ENCODE peak calls at places on chromosome 15, in seven cellular contexts. J, W, Y, E, L, N and Q are unnamed samples.

GRCh38 chr15:46127361-46127874 is 492.6 kb downstream of the SQOR start:
- DNase-seq in J (no peak), N (peak), W (no peak), L (no peak), E (no peak), Y (no peak), Q (no peak)

GRCh38 chr15:57743424-57743823 is 36.9 kb downstream of the POLR2M start:
- DNase-seq in L (no peak), J (no peak), N (no peak), Y (peak), W (no peak), E (no peak), Q (no peak)

GRCh38 chr15:90315276-90315982 is 36.7 kb upstream of the ZNF774 start:
- DNase-seq in J (no peak), E (no peak), Y (no peak), L (peak), N (peak), W (peak), Q (no peak)

GRCh38 chr15:49235446-49236207 is 65.6 kb downstream of the GALK2 start:
- DNase-seq in E (peak), N (peak), W (peak), L (no peak), Y (peak), J (no peak), Q (no peak)

GRCh38 chr15:71448688-71449114 is 333.4 kb downstream of the THSD4 start:
- DNase-seq in W (peak), J (no peak), L (no peak), Y (peak), N (peak), E (peak), Q (peak)

GRCh38 chr15:31223478-31224350 is 102.9 kb upstream of the KLF13 start:
- DNase-seq in W (no peak), E (no peak), N (no peak), L (no peak), Y (no peak), J (no peak), Q (no peak)

GRCh38 chr15:58916962-58917361 is 16.5 kb downstream of the SLTM start:
- DNase-seq in Y (no peak), E (no peak), L (no peak), J (no peak), W (no peak), N (no peak), Q (no peak)

GRCh38 chr15:85582719-85583089 is 202.3 kb downstream of the AKAP13 start:
- DNase-seq in J (peak), W (peak), E (no peak), Y (no peak), L (peak), N (no peak), Q (no peak)

GRCh38 chr15:85955501-85956391 is 123.9 kb upstream of the AGBL1 start:
- DNase-seq in J (no peak), E (no peak), W (no peak), Y (no peak), L (no peak), N (no peak), Q (no peak)

GRCh38 chr15:71570736-71571135 is 239.6 kb upstream of the NR2E3 start:
- DNase-seq in J (no peak), W (no peak), N (no peak), Y (no peak), E (no peak), L (no peak), Q (no peak)

GRCh38 chr15:92033319-92033718 is 179.8 kb downstream of the SLCO3A1 start:
- DNase-seq in N (no peak), W (no peak), E (no peak), L (no peak), J (no peak), Y (no peak), Q (no peak)

GRCh38 chr15:61421470-61421869 is 192.4 kb upstream of the RORA start:
- DNase-seq in Y (no peak), E (no peak), J (no peak), N (no peak), L (no peak), W (no peak), Q (no peak)

GRCh38 chr15:82968066-82968465 is 15.5 kb upstream of the HOMER2 start:
- DNase-seq in E (no peak), L (no peak), Y (no peak), W (no peak), J (no peak), N (peak), Q (no peak)

GRCh38 chr15:58348095-58348812 is 83.5 kb upstream of the LIPC start:
- DNase-seq in N (no peak), L (no peak), E (no peak), W (no peak), J (no peak), Y (no peak), Q (no peak)

GRCh38 chr15:99977945-99978344 is 244.7 kb upstream of the LYSMD4 start:
- DNase-seq in N (no peak), W (no peak), E (no peak), L (no peak), J (no peak), Y (no peak), Q (no peak)

GRCh38 chr15:95929232-95929846 is 401.2 kb upstream of the NR2F2 start:
- DNase-seq in N (no peak), W (no peak), Y (no peak), L (no peak), E (no peak), J (no peak), Q (no peak)

GRCh38 chr15:66730168-66731014 is 28.4 kb downstream of the SMAD6 start:
- DNase-seq in J (no peak), Y (no peak), N (no peak), W (no peak), L (no peak), E (no peak), Q (no peak)

GRCh38 chr15:36401586-36401966 is 177.8 kb upstream of the CDIN1 start:
- DNase-seq in W (no peak), L (no peak), N (no peak), J (no peak), E (no peak), Y (no peak), Q (no peak)

GRCh38 chr15:100879046-100879445 is 585 bp upstream of the ALDH1A3 start:
- DNase-seq in Y (peak), W (no peak), E (no peak), L (no peak), N (no peak), J (no peak), Q (no peak)

GRCh38 chr15:95884276-95884675 is 446.2 kb upstream of the NR2F2 start:
- DNase-seq in L (no peak), Y (peak), N (peak), W (no peak), E (no peak), J (no peak), Q (no peak)

GRCh38 chr15:98787190-98787589 is 138.9 kb downstream of the IGF1R start:
- DNase-seq in E (no peak), N (no peak), L (no peak), Y (no peak), W (no peak), J (no peak), Q (no peak)

GRCh38 chr15:98786706-98787105 is 138.4 kb downstream of the IGF1R start:
- DNase-seq in J (no peak), L (no peak), E (no peak), W (no peak), Y (no peak), N (no peak), Q (no peak)

GRCh38 chr15:98785408-98785795 is 137.1 kb downstream of the IGF1R start:
- DNase-seq in N (no peak), E (no peak), L (no peak), W (no peak), J (no peak), Y (no peak), Q (no peak)

GRCh38 chr15:98787936-98788757 is 139.8 kb downstream of the IGF1R start:
- DNase-seq in E (no peak), L (peak), Y (peak), W (no peak), N (no peak), J (no peak), Q (peak)

DNA sequence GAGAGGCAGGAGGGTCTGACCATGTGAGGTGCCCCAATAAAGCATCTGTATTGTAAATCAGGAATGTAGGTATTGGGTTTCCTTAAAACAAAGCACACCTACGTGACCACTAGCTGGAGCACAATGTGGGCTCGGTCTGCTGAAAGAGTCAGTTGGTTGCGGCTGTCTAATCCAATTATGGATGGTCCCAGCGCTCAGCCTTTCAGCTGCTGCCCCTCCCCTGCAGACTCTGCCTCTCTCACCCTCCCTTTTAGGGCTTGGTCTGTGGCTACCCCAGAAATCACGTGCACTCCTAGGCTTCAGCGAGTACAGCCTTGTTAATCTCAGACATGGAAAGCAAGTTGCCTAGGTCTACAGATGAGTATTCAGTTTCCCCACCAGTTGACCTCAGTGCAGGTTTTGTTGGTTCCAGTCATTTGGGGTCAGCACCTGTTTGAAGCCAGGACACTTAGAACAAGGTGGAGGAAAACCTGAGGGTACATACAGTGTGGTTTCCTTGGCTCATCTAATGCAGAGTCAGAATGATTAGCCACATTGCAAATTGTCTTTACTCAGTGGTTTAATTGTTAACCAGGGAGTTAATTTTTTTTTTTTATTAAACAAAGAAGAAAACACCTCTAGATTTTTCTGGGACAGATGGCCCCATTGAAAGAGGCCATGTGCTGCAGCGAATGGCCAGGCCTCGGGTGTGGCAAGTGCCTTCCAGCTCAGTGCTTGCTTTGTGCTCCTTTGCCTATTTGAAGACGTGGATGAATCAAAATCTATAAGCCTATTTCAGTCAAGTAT is 137.7 kb downstream of the IGF1R start:
- DNase-seq in J (no peak), W (no peak), E (no peak), Y (peak), N (no peak), L (no peak), Q (no peak)
- H3K4me3 ChIP-seq in J (no peak), W (no peak), E (no peak), Y (peak), N (no peak), L (no peak), Q (no peak)

GRCh38 chr15:73326157-73326556 is 42.6 kb downstream of the HCN4 start:
- DNase-seq in L (peak), E (no peak), Y (no peak), J (peak), W (no peak), N (no peak), Q (no peak)

GRCh38 chr15:73323374-73323955 is 45.3 kb downstream of the HCN4 start:
- DNase-seq in E (no peak), W (no peak), L (no peak), N (no peak), Y (no peak), J (no peak), Q (no peak)

GRCh38 chr15:73323956-73324355 is 44.8 kb downstream of the HCN4 start:
- DNase-seq in Y (no peak), N (no peak), E (no peak), W (no peak), L (no peak), J (peak), Q (peak)

GRCh38 chr15:73324496-73325170 is 44.1 kb downstream of the HCN4 start:
- DNase-seq in Y (no peak), L (no peak), N (no peak), W (no peak), E (no peak), J (peak), Q (no peak)

GRCh38 chr15:73325191-73325980 is 43.4 kb downstream of the HCN4 start:
- DNase-seq in E (no peak), N (no peak), J (peak), W (no peak), L (no peak), Y (no peak), Q (no peak)
- TF ChIP-seq CTCF in E (peak), N (peak), J (no peak), W (no peak), L (peak), Y (peak), Q (no peak)

GRCh38 chr15:51048308-51048707 is 46.4 kb downstream of the TNFAIP8L3 start:
- DNase-seq in E (no peak), N (no peak), L (no peak), W (no peak), Y (no peak), J (no peak), Q (no peak)
- H3K4me3 ChIP-seq in E (no peak), N (no peak), L (no peak), W (no peak), Y (no peak), J (no peak), Q (no peak)

DNA sequence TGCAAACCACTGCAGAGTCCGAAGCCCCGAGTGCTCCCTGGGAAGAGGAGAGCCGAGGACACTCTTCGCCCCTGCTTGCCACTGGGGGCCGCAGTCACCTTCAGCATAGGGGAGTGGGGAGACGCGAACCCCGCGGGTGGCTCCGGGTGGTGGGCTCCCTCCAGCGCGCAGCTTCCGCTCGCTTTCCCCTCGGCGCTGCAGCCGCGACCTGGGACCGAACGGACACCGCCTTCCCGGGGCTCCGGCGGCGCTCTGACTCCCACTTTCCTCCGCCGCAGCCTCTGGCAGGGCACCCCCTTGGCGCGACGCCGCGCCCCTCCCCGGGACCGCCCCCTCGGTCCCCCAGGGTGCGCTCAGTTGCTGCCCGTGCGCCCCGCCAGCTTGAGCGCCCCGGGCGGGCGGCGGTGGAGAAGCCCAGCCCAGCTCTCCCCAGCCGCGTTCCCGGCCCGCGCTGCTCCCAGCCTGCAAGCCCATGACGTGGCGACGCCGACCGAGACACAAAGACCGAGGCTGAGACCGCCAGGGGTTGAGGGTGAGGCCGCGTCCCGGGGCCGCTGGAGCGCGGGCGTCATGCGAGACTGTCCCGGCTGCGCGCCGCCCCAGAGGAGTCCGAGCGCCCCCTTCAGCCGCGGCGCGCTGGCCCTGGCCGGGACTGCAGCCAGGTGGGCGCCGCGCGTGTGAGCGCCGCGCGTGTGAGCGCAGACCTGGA is at the start of gene MINAR1:
- DNase-seq in E (no peak), N (no peak), W (no peak), L (peak), J (no peak), Y (peak), Q (no peak)
- TF ChIP-seq CTCF in E (no peak), N (peak), W (no peak), L (no peak), J (no peak), Y (peak), Q (no peak)

GRCh38 chr15:25860885-25861866 is 2.0 kb downstream of the ATP10A start:
- DNase-seq in N (no peak), W (no peak), E (no peak), L (no peak), J (no peak), Y (no peak), Q (no peak)
- H3K4me3 ChIP-seq in N (peak), W (no peak), E (no peak), L (peak), J (peak), Y (no peak), Q (peak)